ENCODE peak calls at places on chromosomes 12 and 14, in ten cellular contexts. One of them, this sample, is unnamed.
A peak's percentile ranks its signal among the peaks of the same experiment; 100 is the strongest.

GRCh38 chr12:123384318-123384993 is 524 bp downstream of the KMT5A start:
- DNase-seq in left ventricle myocardium inferior: no peak
- DNase-seq in GM20000: no peak
- DNase-seq in IMR-90: no peak
- DNase-seq in fibroblast of the aortic adventitia: no peak
- DNase-seq in cardiac fibroblast: no peak
- DNase-seq in endothelial cell of umbilical vein: peak; percentile 36
- DNase-seq in Peyer's patch: peak; percentile 48
- DNase-seq in OCI-LY7: peak; percentile 19
- DNase-seq in fibroblast of mammary gland: no peak
- DNase-seq in this sample: peak; percentile 32

GRCh38 chr14:21309238-21309636 is 29.4 kb downstream of the RPGRIP1 start:
- DNase-seq in cardiac fibroblast: no peak
- DNase-seq in GM20000: no peak
- DNase-seq in endothelial cell of umbilical vein: no peak
- DNase-seq in OCI-LY7: peak; percentile 11
- DNase-seq in fibroblast of mammary gland: no peak
- DNase-seq in left ventricle myocardium inferior: no peak
- DNase-seq in fibroblast of the aortic adventitia: no peak
- DNase-seq in IMR-90: no peak
- DNase-seq in Peyer's patch: no peak
- DNase-seq in this sample: no peak

GRCh38 chr14:73243341-73243740 is 6.0 kb downstream of the PAPLN start:
- DNase-seq in fibroblast of mammary gland: no peak
- DNase-seq in cardiac fibroblast: no peak
- DNase-seq in Peyer's patch: no peak
- DNase-seq in fibroblast of the aortic adventitia: no peak
- DNase-seq in IMR-90: no peak
- DNase-seq in left ventricle myocardium inferior: no peak
- DNase-seq in GM20000: no peak
- DNase-seq in OCI-LY7: no peak
- DNase-seq in endothelial cell of umbilical vein: no peak
- DNase-seq in this sample: no peak

GRCh38 chr14:104555621-104556255 is 23.8 kb upstream of the C14orf180 start:
- DNase-seq in OCI-LY7: no peak
- DNase-seq in left ventricle myocardium inferior: no peak
- DNase-seq in endothelial cell of umbilical vein: no peak
- DNase-seq in fibroblast of mammary gland: no peak
- DNase-seq in cardiac fibroblast: no peak
- DNase-seq in GM20000: no peak
- DNase-seq in fibroblast of the aortic adventitia: no peak
- DNase-seq in IMR-90: no peak
- DNase-seq in Peyer's patch: no peak
- DNase-seq in this sample: no peak

GRCh38 chr12:54711664-54712063 is 63.5 kb upstream of the DCD start:
- DNase-seq in IMR-90: no peak
- DNase-seq in fibroblast of the aortic adventitia: no peak
- DNase-seq in GM20000: no peak
- DNase-seq in cardiac fibroblast: no peak
- DNase-seq in fibroblast of mammary gland: no peak
- DNase-seq in OCI-LY7: no peak
- DNase-seq in endothelial cell of umbilical vein: no peak
- DNase-seq in left ventricle myocardium inferior: no peak
- DNase-seq in Peyer's patch: no peak
- DNase-seq in this sample: no peak

GRCh38 chr12:72136792-72137191 is 135.4 kb upstream of the TRHDE start:
- DNase-seq in left ventricle myocardium inferior: no peak
- DNase-seq in IMR-90: no peak
- DNase-seq in Peyer's patch: no peak
- DNase-seq in OCI-LY7: no peak
- DNase-seq in GM20000: no peak
- DNase-seq in fibroblast of the aortic adventitia: no peak
- DNase-seq in endothelial cell of umbilical vein: no peak
- DNase-seq in fibroblast of mammary gland: no peak
- DNase-seq in cardiac fibroblast: no peak
- DNase-seq in this sample: no peak

GRCh38 chr14:61927015-61927414 is 164.8 kb downstream of the SNAPC1 start:
- DNase-seq in fibroblast of mammary gland: no peak
- DNase-seq in endothelial cell of umbilical vein: no peak
- DNase-seq in left ventricle myocardium inferior: no peak
- DNase-seq in GM20000: no peak
- DNase-seq in cardiac fibroblast: no peak
- DNase-seq in Peyer's patch: no peak
- DNase-seq in fibroblast of the aortic adventitia: peak; percentile 20
- DNase-seq in IMR-90: peak; percentile 69
- DNase-seq in OCI-LY7: no peak
- DNase-seq in this sample: peak; percentile 60

GRCh38 chr12:47184229-47184628 is 104.5 kb upstream of the AMIGO2 start:
- DNase-seq in cardiac fibroblast: no peak
- DNase-seq in left ventricle myocardium inferior: no peak
- DNase-seq in fibroblast of the aortic adventitia: no peak
- DNase-seq in GM20000: no peak
- DNase-seq in Peyer's patch: no peak
- DNase-seq in fibroblast of mammary gland: no peak
- DNase-seq in IMR-90: no peak
- DNase-seq in endothelial cell of umbilical vein: no peak
- DNase-seq in OCI-LY7: no peak
- DNase-seq in this sample: peak; percentile 9

GRCh38 chr14:65574611-65575010 is 162.1 kb downstream of the FUT8 start:
- DNase-seq in IMR-90: no peak
- DNase-seq in endothelial cell of umbilical vein: no peak
- DNase-seq in OCI-LY7: no peak
- DNase-seq in cardiac fibroblast: no peak
- DNase-seq in left ventricle myocardium inferior: no peak
- DNase-seq in fibroblast of the aortic adventitia: no peak
- DNase-seq in GM20000: no peak
- DNase-seq in fibroblast of mammary gland: no peak
- DNase-seq in Peyer's patch: no peak
- DNase-seq in this sample: no peak

GRCh38 chr12:94941440-94941862 is 62.0 kb downstream of the NDUFA12 start:
- DNase-seq in OCI-LY7: no peak
- DNase-seq in IMR-90: peak; percentile 79
- DNase-seq in fibroblast of mammary gland: peak; percentile 94
- DNase-seq in left ventricle myocardium inferior: peak; percentile 55
- DNase-seq in GM20000: peak; percentile 18
- DNase-seq in fibroblast of the aortic adventitia: peak; percentile 82
- DNase-seq in Peyer's patch: peak; percentile 56
- DNase-seq in endothelial cell of umbilical vein: peak; percentile 84
- DNase-seq in cardiac fibroblast: peak; percentile 80
- DNase-seq in this sample: peak; percentile 77

DNA sequence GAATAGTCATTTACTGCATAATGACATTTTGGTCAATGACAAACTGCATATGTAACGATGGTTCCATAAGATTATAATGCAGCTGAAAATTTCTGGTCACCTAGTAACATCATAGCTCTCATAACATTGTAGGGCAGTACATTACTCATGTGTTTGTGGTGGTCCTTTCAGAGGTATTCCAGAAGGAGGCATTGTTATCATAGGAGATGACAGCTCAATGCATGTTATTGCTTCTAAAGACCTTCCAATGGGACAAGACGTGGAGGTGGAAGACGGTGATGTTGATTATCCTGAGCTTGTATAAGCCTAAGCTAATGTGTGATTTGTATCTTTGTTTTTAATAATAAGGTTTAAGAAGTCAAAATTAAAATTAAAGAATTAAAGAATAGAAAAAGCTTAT is 43.8 kb upstream of the TSPAN11 start:
- DNase-seq in Peyer's patch: no peak
- DNase-seq in GM20000: no peak
- DNase-seq in left ventricle myocardium inferior: no peak
- DNase-seq in fibroblast of the aortic adventitia: peak; percentile 4
- DNase-seq in IMR-90: no peak
- DNase-seq in cardiac fibroblast: peak; percentile 24
- DNase-seq in OCI-LY7: peak; percentile 5
- DNase-seq in fibroblast of mammary gland: peak; percentile 30
- DNase-seq in endothelial cell of umbilical vein: peak; percentile 22
- DNase-seq in this sample: no peak
- TF ChIP-seq CTCF in Peyer's patch: no peak
- TF ChIP-seq CTCF in GM20000: no peak
- TF ChIP-seq CTCF in left ventricle myocardium inferior: no peak
- TF ChIP-seq CTCF in fibroblast of the aortic adventitia: no peak
- TF ChIP-seq CTCF in IMR-90: no peak
- TF ChIP-seq CTCF in cardiac fibroblast: no peak
- TF ChIP-seq CTCF in OCI-LY7: no peak
- TF ChIP-seq CTCF in fibroblast of mammary gland: peak; percentile 19
- TF ChIP-seq CTCF in endothelial cell of umbilical vein: no peak
- TF ChIP-seq CTCF in this sample: no peak

GRCh38 chr12:56864318-56864717 is 69.9 kb downstream of the SDR9C7 start:
- DNase-seq in fibroblast of the aortic adventitia: no peak
- DNase-seq in IMR-90: no peak
- DNase-seq in left ventricle myocardium inferior: no peak
- DNase-seq in fibroblast of mammary gland: no peak
- DNase-seq in OCI-LY7: peak; percentile 26
- DNase-seq in Peyer's patch: no peak
- DNase-seq in GM20000: no peak
- DNase-seq in cardiac fibroblast: no peak
- DNase-seq in endothelial cell of umbilical vein: no peak
- DNase-seq in this sample: no peak
- TF ChIP-seq CTCF in fibroblast of the aortic adventitia: no peak
- TF ChIP-seq CTCF in IMR-90: no peak
- TF ChIP-seq CTCF in left ventricle myocardium inferior: no peak
- TF ChIP-seq CTCF in fibroblast of mammary gland: no peak
- TF ChIP-seq CTCF in OCI-LY7: no peak
- TF ChIP-seq CTCF in Peyer's patch: no peak
- TF ChIP-seq CTCF in GM20000: no peak
- TF ChIP-seq CTCF in cardiac fibroblast: no peak
- TF ChIP-seq CTCF in endothelial cell of umbilical vein: no peak
- TF ChIP-seq CTCF in this sample: no peak

GRCh38 chr12:92736605-92737004 is 33.8 kb downstream of the PLEKHG7 start:
- DNase-seq in fibroblast of the aortic adventitia: no peak
- DNase-seq in endothelial cell of umbilical vein: no peak
- DNase-seq in fibroblast of mammary gland: no peak
- DNase-seq in cardiac fibroblast: no peak
- DNase-seq in OCI-LY7: no peak
- DNase-seq in left ventricle myocardium inferior: no peak
- DNase-seq in IMR-90: no peak
- DNase-seq in GM20000: no peak
- DNase-seq in Peyer's patch: no peak
- DNase-seq in this sample: no peak

GRCh38 chr12:92730758-92731157 is 28.0 kb downstream of the PLEKHG7 start:
- DNase-seq in endothelial cell of umbilical vein: no peak
- DNase-seq in IMR-90: peak; percentile 49
- DNase-seq in left ventricle myocardium inferior: no peak
- DNase-seq in Peyer's patch: no peak
- DNase-seq in GM20000: no peak
- DNase-seq in cardiac fibroblast: no peak
- DNase-seq in fibroblast of mammary gland: no peak
- DNase-seq in fibroblast of the aortic adventitia: no peak
- DNase-seq in OCI-LY7: no peak
- DNase-seq in this sample: no peak

GRCh38 chr12:92739099-92739498 is 36.3 kb downstream of the PLEKHG7 start:
- DNase-seq in Peyer's patch: no peak
- DNase-seq in left ventricle myocardium inferior: no peak
- DNase-seq in OCI-LY7: no peak
- DNase-seq in endothelial cell of umbilical vein: no peak
- DNase-seq in fibroblast of the aortic adventitia: peak; percentile 19
- DNase-seq in GM20000: no peak
- DNase-seq in IMR-90: peak; percentile 12
- DNase-seq in cardiac fibroblast: peak; percentile 27
- DNase-seq in fibroblast of mammary gland: peak; percentile 49
- DNase-seq in this sample: no peak

GRCh38 chr12:92737855-92738850 is 35.4 kb downstream of the PLEKHG7 start:
- DNase-seq in fibroblast of the aortic adventitia: no peak
- DNase-seq in left ventricle myocardium inferior: no peak
- DNase-seq in OCI-LY7: no peak
- DNase-seq in IMR-90: no peak
- DNase-seq in fibroblast of mammary gland: no peak
- DNase-seq in cardiac fibroblast: no peak
- DNase-seq in endothelial cell of umbilical vein: no peak
- DNase-seq in GM20000: no peak
- DNase-seq in Peyer's patch: no peak
- DNase-seq in this sample: no peak

DNA sequence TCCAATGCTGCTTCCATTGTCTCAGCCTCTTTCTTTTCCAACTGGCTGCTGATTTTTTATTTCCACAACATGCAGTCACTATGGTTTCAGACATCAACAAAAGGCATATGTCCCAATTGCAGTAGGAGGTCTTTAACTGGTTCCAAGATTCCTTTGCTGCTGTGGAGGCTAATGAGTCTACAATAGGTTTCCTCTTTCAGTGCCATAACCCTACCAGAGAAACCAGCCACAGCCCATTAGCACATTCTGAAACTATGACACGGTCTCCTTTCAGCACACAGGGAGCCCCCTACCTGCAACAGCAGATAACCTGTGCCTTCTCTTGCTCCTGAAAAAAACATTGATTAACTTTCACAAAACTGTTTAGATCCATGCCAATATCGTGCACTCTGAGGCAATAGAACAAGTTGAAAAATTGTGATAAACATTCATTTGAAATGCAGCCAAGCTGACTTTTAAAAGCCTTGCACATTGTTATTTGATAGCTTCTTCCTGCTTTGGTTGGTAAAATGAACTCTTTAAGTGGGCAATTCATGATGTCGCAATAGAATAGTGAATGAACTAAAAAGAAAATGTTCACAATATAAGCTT is 32.4 kb downstream of the PLEKHG7 start:
- DNase-seq in IMR-90: peak; percentile 92
- DNase-seq in OCI-LY7: no peak
- DNase-seq in GM20000: no peak
- DNase-seq in fibroblast of the aortic adventitia: peak; percentile 92
- DNase-seq in fibroblast of mammary gland: peak; percentile 92
- DNase-seq in cardiac fibroblast: peak; percentile 98
- DNase-seq in Peyer's patch: no peak
- DNase-seq in endothelial cell of umbilical vein: peak; percentile 94
- DNase-seq in left ventricle myocardium inferior: no peak
- DNase-seq in this sample: peak; percentile 75
- TF ChIP-seq CTCF in IMR-90: peak; percentile 20
- TF ChIP-seq CTCF in OCI-LY7: peak; percentile 22
- TF ChIP-seq CTCF in GM20000: no peak
- TF ChIP-seq CTCF in fibroblast of the aortic adventitia: no peak
- TF ChIP-seq CTCF in fibroblast of mammary gland: peak; percentile 20
- TF ChIP-seq CTCF in cardiac fibroblast: no peak
- TF ChIP-seq CTCF in Peyer's patch: no peak
- TF ChIP-seq CTCF in endothelial cell of umbilical vein: no peak
- TF ChIP-seq CTCF in left ventricle myocardium inferior: peak; percentile 14
- TF ChIP-seq CTCF in this sample: no peak

DNA sequence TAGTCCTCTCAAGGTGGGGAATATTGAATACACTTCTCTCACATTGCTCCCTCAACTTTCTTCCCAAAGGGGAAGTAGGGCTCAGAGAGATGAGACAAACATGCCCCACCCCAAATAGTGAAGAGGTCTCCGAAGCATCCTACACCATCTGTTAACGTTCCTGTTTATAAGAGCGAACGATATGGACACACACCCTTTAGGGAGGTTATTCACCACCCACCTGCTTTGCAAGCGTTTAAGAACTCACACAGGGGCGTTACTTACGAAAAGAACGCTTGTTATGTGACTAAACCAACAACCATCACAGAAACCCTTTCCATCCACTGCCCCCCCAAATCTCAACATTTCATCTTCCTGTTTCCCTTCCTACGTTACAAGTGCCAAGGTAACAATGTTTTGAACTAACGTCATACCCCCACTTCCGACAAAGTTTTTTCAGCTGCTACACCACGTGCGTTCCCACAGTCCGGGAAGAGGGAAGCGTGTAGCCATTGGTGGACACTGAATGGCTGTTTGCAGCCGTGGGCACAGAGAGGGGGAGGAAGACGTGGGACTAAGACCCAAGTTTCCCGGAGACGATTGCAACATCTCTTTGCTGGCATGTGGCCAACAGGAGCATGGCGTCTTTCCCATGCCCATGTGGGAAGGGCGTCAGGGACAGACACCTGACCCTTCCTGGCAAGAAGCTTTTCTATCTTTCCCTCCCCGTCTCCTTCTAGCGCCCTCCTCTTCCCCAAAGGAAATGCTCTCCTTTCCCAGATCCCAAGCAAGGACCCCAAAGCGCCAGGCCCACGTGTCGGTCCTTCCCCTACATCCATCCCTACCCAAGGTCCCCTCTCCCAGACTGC is 1.2 kb downstream of the YBX3 start:
- DNase-seq in cardiac fibroblast: peak; percentile 99
- DNase-seq in left ventricle myocardium inferior: peak; percentile 87
- DNase-seq in GM20000: peak; percentile 74
- DNase-seq in endothelial cell of umbilical vein: peak; percentile 100
- DNase-seq in fibroblast of mammary gland: peak; percentile 99
- DNase-seq in Peyer's patch: peak; percentile 89
- DNase-seq in IMR-90: peak; percentile 99
- DNase-seq in OCI-LY7: peak; percentile 71
- DNase-seq in fibroblast of the aortic adventitia: peak; percentile 98
- DNase-seq in this sample: peak; percentile 99
- TF ChIP-seq CTCF in cardiac fibroblast: no peak
- TF ChIP-seq CTCF in left ventricle myocardium inferior: no peak
- TF ChIP-seq CTCF in GM20000: no peak
- TF ChIP-seq CTCF in endothelial cell of umbilical vein: no peak
- TF ChIP-seq CTCF in fibroblast of mammary gland: no peak
- TF ChIP-seq CTCF in Peyer's patch: no peak
- TF ChIP-seq CTCF in IMR-90: no peak
- TF ChIP-seq CTCF in OCI-LY7: no peak
- TF ChIP-seq CTCF in fibroblast of the aortic adventitia: no peak
- TF ChIP-seq CTCF in this sample: no peak

This sample was measured in MCF 10A.